ENCODE peak calls at places on chromosomes 1 and 21, in ten cellular contexts. G, K, B, M, Z, N, P, F, J and Y are unnamed samples.

GRCh38 chr1:223747838-223748335 is 35.5 kb downstream of the CAPN2 start:
- DNase-seq in Z (no peak), G (peak; percentile 74), N (no peak), K (peak; percentile 49), M (peak; percentile 79), F (peak; percentile 48), J (peak; percentile 51), B (peak; percentile 22), P (peak; percentile 81), Y (peak; percentile 55)

GRCh38 chr1:205963756-205964155 is 20.5 kb upstream of the SLC26A9 start:
- DNase-seq in B (no peak), F (no peak), M (no peak), J (no peak), Z (no peak), K (no peak), N (no peak), G (no peak), P (no peak), Y (no peak)

GRCh38 chr1:171213559-171214454 is 28.7 kb downstream of the FMO2 start:
- DNase-seq in P (no peak), F (no peak), Z (no peak), M (no peak), N (no peak), B (no peak), K (no peak), J (no peak), G (no peak), Y (no peak)

GRCh38 chr21:35525443-35525842 is 476.3 kb upstream of the RUNX1 start:
- DNase-seq in M (no peak), P (no peak), N (no peak), B (peak; percentile 71), J (no peak), G (no peak), F (peak; percentile 33), K (peak; percentile 68), Z (no peak), Y (no peak)

GRCh38 chr1:183864611-183865010 is 59.7 kb downstream of the RGL1 start:
- DNase-seq in K (no peak), Z (no peak), N (no peak), G (no peak), M (no peak), J (no peak), B (no peak), F (no peak), P (no peak), Y (no peak)

GRCh38 chr1:18234790-18235242 is 127.2 kb downstream of the IGSF21 start:
- DNase-seq in M (peak; percentile 26), K (peak; percentile 46), F (peak; percentile 52), P (peak; percentile 15), Z (peak; percentile 82), G (peak; percentile 43), B (peak; percentile 48), J (peak; percentile 17), N (no peak), Y (no peak)

GRCh38 chr1:157626099-157626498 is 28.2 kb upstream of the FCRL4 start:
- DNase-seq in B (peak; percentile 43), M (no peak), F (no peak), K (no peak), J (no peak), G (no peak), Z (peak; percentile 61), P (no peak), N (no peak), Y (no peak)

GRCh38 chr1:12006167-12006921 is 13.0 kb upstream of the MIIP start:
- DNase-seq in G (no peak), M (no peak), J (no peak), N (no peak), K (no peak), F (no peak), Z (no peak), P (no peak), B (no peak), Y (no peak)

GRCh38 chr1:151371744-151372410 is 628 bp downstream of the SELENBP1 start:
- DNase-seq in G (peak; percentile 84), N (no peak), K (peak; percentile 44), P (peak; percentile 82), J (peak; percentile 12), M (peak; percentile 75), Z (no peak), F (peak; percentile 26), B (no peak), Y (peak; percentile 78)

GRCh38 chr1:48236716-48237470 is 14.4 kb downstream of the SLC5A9 start:
- DNase-seq in F (peak; percentile 59), M (peak; percentile 50), K (peak; percentile 53), J (peak; percentile 44), Z (no peak), B (peak; percentile 37), G (peak; percentile 54), N (no peak), P (peak; percentile 41), Y (peak; percentile 26)

GRCh38 chr1:87291107-87291506 is 37.6 kb upstream of the LMO4 start:
- DNase-seq in Z (no peak), B (no peak), K (peak; percentile 21), F (peak; percentile 60), M (peak; percentile 24), N (no peak), P (peak; percentile 9), J (peak; percentile 90), G (peak; percentile 37), Y (no peak)

GRCh38 chr1:169753549-169753948 is 19.7 kb upstream of the SELE start:
- DNase-seq in P (no peak), Z (no peak), J (no peak), K (no peak), G (no peak), N (no peak), M (no peak), F (no peak), B (no peak), Y (no peak)

GRCh38 chr1:197149340-197149739 is 2.9 kb upstream of the ASPM start:
- DNase-seq in M (no peak), B (no peak), P (no peak), K (no peak), N (no peak), Z (no peak), G (no peak), J (no peak), F (no peak), Y (no peak)
- H3K4me3 ChIP-seq in M (no peak overlapping the region), B (no peak overlapping the region), P (no peak overlapping the region), K (no peak overlapping the region), N (no peak overlapping the region), Z (no peak overlapping the region), G (no peak overlapping the region), J (no peak overlapping the region), F (no peak overlapping the region), Y (no peak overlapping the region)

GRCh38 chr1:155890251-155890650 is 20.9 kb downstream of the RIT1 start:
- DNase-seq in N (no peak), K (no peak), M (no peak), Z (no peak), F (no peak), J (no peak), P (no peak), B (no peak), G (no peak), Y (no peak)

GRCh38 chr1:155888481-155888880 is 22.7 kb downstream of the RIT1 start:
- DNase-seq in Z (no peak), J (no peak), P (no peak), G (no peak), F (no peak), M (no peak), K (no peak), B (no peak), N (no peak), Y (no peak)

GRCh38 chr1:155889566-155889965 is 21.6 kb downstream of the RIT1 start:
- DNase-seq in F (peak; percentile 37), N (no peak), G (peak; percentile 22), Z (no peak), M (peak; percentile 47), B (no peak), K (no peak), J (no peak), P (peak; percentile 41), Y (peak; percentile 64)

GRCh38 chr1:155893389-155894142 is 17.6 kb downstream of the RIT1 start:
- DNase-seq in G (peak; percentile 81), K (peak; percentile 90), B (peak; percentile 49), J (peak; percentile 88), P (peak; percentile 86), F (peak; percentile 93), M (peak; percentile 93), Z (no peak), N (peak; percentile 49), Y (peak; percentile 93)

DNA sequence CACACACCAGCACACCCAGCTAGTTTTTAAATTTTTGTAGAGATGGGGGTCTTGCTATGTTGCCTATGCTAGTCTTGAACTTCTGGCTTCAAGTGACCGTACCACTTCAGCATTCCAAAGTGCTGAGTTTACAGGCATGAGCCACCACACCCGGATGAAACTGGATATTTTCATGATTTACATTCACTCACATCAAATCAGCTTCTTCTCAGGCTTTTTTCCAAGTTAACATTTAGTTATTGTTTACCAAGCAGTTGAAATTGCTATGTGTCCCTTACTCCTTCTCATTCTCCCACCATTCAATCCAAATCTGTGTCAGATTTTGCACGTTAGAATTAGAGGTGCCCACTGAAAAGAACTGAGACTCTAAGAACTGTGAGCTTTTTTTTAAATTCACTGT is 18.3 kb downstream of the RIT1 start:
- DNase-seq in B (no peak), Z (no peak), P (peak; percentile 82), K (peak; percentile 79), F (peak; percentile 83), N (peak; percentile 59), G (peak; percentile 66), M (peak; percentile 79), J (peak; percentile 81), Y (peak; percentile 67)
- H3K4me3 ChIP-seq in B (no peak overlapping the region), Z (no peak overlapping the region), P (no peak overlapping the region), K (no peak overlapping the region), F (peak overlapping the region; percentile 54), N (no peak overlapping the region), G (no peak overlapping the region), M (no peak overlapping the region), J (no peak overlapping the region), Y (peak overlapping the region; percentile 49)

GRCh38 chr1:116375884-116376733 is 3.1 kb downstream of the ATP1A1 start:
- DNase-seq in J (peak; percentile 79), F (peak; percentile 92), K (peak; percentile 96), N (no peak), P (peak; percentile 85), M (peak; percentile 85), B (peak; percentile 24), G (peak; percentile 80), Z (no peak), Y (peak; percentile 85)
- H3K4me3 ChIP-seq in J (peak overlapping the region; percentile 80), F (peak overlapping the region; percentile 98), K (peak overlapping the region; percentile 85), N (peak overlapping the region; percentile 15), P (peak overlapping the region; percentile 84), M (peak overlapping the region; percentile 85), B (peak overlapping the region; percentile 78), G (peak overlapping the region; percentile 93), Z (no peak overlapping the region), Y (no peak overlapping the region)

DNA sequence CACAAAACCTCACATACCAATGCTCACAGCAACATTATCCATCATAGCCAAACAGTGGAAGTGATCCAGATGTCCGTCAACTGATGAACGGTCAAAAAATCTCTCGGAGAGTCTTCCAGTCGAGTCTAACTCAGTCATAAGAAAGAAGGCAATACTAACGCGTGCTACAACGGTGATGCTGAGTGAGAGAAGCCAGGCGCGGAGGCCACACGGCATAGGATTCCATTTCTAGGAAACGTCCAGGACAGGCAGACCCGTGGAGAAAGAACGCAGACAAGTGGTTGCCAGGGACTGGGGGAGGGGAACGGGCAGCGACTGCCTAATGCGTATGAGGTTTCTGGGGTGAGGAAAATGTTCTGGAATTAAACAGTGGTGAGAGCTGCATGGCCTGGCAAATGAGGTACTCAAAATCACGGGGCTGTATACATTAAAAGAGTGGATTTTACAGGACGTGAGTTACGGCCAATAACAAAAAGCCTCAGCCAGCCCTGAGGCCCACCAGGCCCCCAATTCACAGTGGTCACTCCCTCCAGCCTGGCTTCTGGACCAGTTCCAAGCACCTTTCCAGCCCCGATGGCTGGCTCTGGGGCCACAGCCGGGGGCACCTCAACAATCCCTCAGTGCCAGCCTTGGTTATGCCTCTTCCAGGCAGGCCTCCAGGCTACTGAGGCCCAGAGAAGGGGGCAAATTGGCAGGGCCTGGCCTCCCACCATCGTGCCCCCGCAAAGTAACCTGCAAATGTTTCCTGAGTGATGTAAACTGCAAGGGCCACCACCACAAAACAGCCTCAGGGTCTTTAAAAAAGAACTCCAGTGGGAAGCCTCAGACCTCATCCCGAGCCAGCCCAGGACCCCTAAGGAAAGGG is 3.4 kb downstream of the WNT9A start:
- DNase-seq in K (peak; percentile 19), F (no peak), Z (no peak), N (no peak), M (no peak), G (no peak), J (no peak), P (no peak), B (no peak), Y (no peak)
- H3K4me3 ChIP-seq in K (no peak overlapping the region), F (no peak overlapping the region), Z (no peak overlapping the region), N (no peak overlapping the region), M (no peak overlapping the region), G (no peak overlapping the region), J (no peak overlapping the region), P (no peak overlapping the region), B (no peak overlapping the region), Y (no peak overlapping the region)